ENCODE peak calls at places on chromosomes 12 and 14, in five cellular contexts. One of them, this sample, is unnamed.

GRCh38 chr12:58765076-58765475 is 155.2 kb downstream of the LRIG3 start:
- DNase-seq in endodermal cell: no peak
- DNase-seq in IMR-90: no peak
- DNase-seq in transverse colon: no peak
- DNase-seq in breast epithelium: no peak
- DNase-seq in this sample: no peak

GRCh38 chr12:48668996-48669395 is 13.0 kb downstream of the KANSL2 start:
- DNase-seq in endodermal cell: no peak
- DNase-seq in IMR-90: no peak
- DNase-seq in transverse colon: no peak
- DNase-seq in breast epithelium: no peak
- DNase-seq in this sample: no peak

GRCh38 chr12:130508847-130509246 is 171.2 kb downstream of the PIWIL1 start:
- DNase-seq in endodermal cell: no peak
- DNase-seq in IMR-90: no peak
- DNase-seq in transverse colon: no peak
- DNase-seq in breast epithelium: no peak
- DNase-seq in this sample: no peak

GRCh38 chr14:91363776-91364523 is 53.7 kb downstream of the CCDC88C start:
- DNase-seq in endodermal cell: peak; percentile 57
- DNase-seq in IMR-90: no peak
- DNase-seq in transverse colon: peak; percentile 55
- DNase-seq in breast epithelium: no peak
- DNase-seq in this sample: no peak

GRCh38 chr14:99726538-99727095 is 42.5 kb downstream of the CYP46A1 start:
- DNase-seq in endodermal cell: peak; percentile 40
- DNase-seq in IMR-90: no peak
- DNase-seq in transverse colon: no peak
- DNase-seq in breast epithelium: no peak
- DNase-seq in this sample: no peak

GRCh38 chr14:49892301-49892635 is 614 bp upstream of the ARF6 start:
- DNase-seq in endodermal cell: no peak
- DNase-seq in IMR-90: peak; percentile 82
- DNase-seq in transverse colon: peak; percentile 73
- DNase-seq in breast epithelium: peak; percentile 75
- DNase-seq in this sample: no peak

GRCh38 chr12:121618659-121619233 is 7.6 kb upstream of the ORAI1 start:
- DNase-seq in endodermal cell: no peak
- DNase-seq in IMR-90: no peak
- DNase-seq in transverse colon: no peak
- DNase-seq in breast epithelium: no peak
- DNase-seq in this sample: no peak

GRCh38 chr14:90336401-90336800 is 4.7 kb upstream of the NRDE2 start:
- DNase-seq in endodermal cell: no peak
- DNase-seq in IMR-90: no peak
- DNase-seq in transverse colon: no peak
- DNase-seq in breast epithelium: no peak
- DNase-seq in this sample: no peak

GRCh38 chr12:4626543-4626942 is 22.3 kb downstream of the AKAP3 start:
- DNase-seq in endodermal cell: no peak
- DNase-seq in IMR-90: no peak
- DNase-seq in transverse colon: no peak
- DNase-seq in breast epithelium: no peak
- DNase-seq in this sample: no peak

GRCh38 chr12:67728296-67728666 is 79.7 kb downstream of the DYRK2 start:
- DNase-seq in endodermal cell: no peak
- DNase-seq in IMR-90: no peak
- DNase-seq in transverse colon: no peak
- DNase-seq in breast epithelium: no peak
- DNase-seq in this sample: no peak

GRCh38 chr14:77761205-77761931 is 412 bp upstream of the SNW1 start:
- DNase-seq in endodermal cell: peak; percentile 74
- DNase-seq in IMR-90: peak; percentile 36
- DNase-seq in transverse colon: peak; percentile 13
- DNase-seq in breast epithelium: no peak
- DNase-seq in this sample: peak; percentile 43

GRCh38 chr12:74538491-74539258 is 1.0 kb downstream of the ATXN7L3B start:
- DNase-seq in endodermal cell: no peak
- DNase-seq in IMR-90: no peak
- DNase-seq in transverse colon: no peak
- DNase-seq in breast epithelium: no peak
- DNase-seq in this sample: no peak

GRCh38 chr14:26444745-26445144 is 153.1 kb downstream of the NOVA1 start:
- DNase-seq in endodermal cell: peak; percentile 59
- DNase-seq in IMR-90: peak; percentile 9
- DNase-seq in transverse colon: no peak
- DNase-seq in breast epithelium: no peak
- DNase-seq in this sample: no peak

GRCh38 chr12:58425481-58426392 is 484.4 kb downstream of the ATP23 start:
- DNase-seq in endodermal cell: peak; percentile 88
- DNase-seq in IMR-90: peak; percentile 94
- DNase-seq in transverse colon: peak; percentile 31
- DNase-seq in breast epithelium: no peak
- DNase-seq in this sample: peak; percentile 53

GRCh38 chr12:133130808-133131128 is 341 bp downstream of the ZNF10 start:
- DNase-seq in endodermal cell: no peak
- DNase-seq in IMR-90: no peak
- DNase-seq in transverse colon: peak; percentile 45
- DNase-seq in breast epithelium: peak; percentile 25
- DNase-seq in this sample: no peak

GRCh38 chr14:36509056-36509917 is 10.7 kb downstream of the NKX2-1 start:
- DNase-seq in endodermal cell: peak; percentile 49
- DNase-seq in IMR-90: no peak
- DNase-seq in transverse colon: no peak
- DNase-seq in breast epithelium: no peak
- DNase-seq in this sample: no peak

GRCh38 chr12:28035483-28035882 is 63.0 kb upstream of the PTHLH start:
- DNase-seq in endodermal cell: no peak
- DNase-seq in IMR-90: peak; percentile 87
- DNase-seq in transverse colon: no peak
- DNase-seq in breast epithelium: no peak
- DNase-seq in this sample: no peak

GRCh38 chr14:58535084-58535483 is 102.7 kb upstream of the DACT1 start:
- DNase-seq in endodermal cell: no peak
- DNase-seq in IMR-90: peak; percentile 12
- DNase-seq in transverse colon: no peak
- DNase-seq in breast epithelium: no peak
- DNase-seq in this sample: no peak

GRCh38 chr12:51721281-51721940 is 127.1 kb downstream of the FIGNL2 start:
- DNase-seq in endodermal cell: peak; percentile 92
- DNase-seq in IMR-90: peak; percentile 36
- DNase-seq in transverse colon: no peak
- DNase-seq in breast epithelium: no peak
- DNase-seq in this sample: no peak

GRCh38 chr14:105199093-105199492 is 18.0 kb upstream of the NUDT14 start:
- DNase-seq in endodermal cell: no peak
- DNase-seq in IMR-90: peak; percentile 19
- DNase-seq in transverse colon: no peak
- DNase-seq in breast epithelium: no peak
- DNase-seq in this sample: peak; percentile 43

GRCh38 chr12:10304161-10304574 is 3.5 kb upstream of the KLRD1 start:
- DNase-seq in endodermal cell: no peak
- DNase-seq in IMR-90: peak; percentile 87
- DNase-seq in transverse colon: no peak
- DNase-seq in breast epithelium: no peak
- DNase-seq in this sample: no peak

GRCh38 chr14:104554088-104554607 is 25.4 kb upstream of the C14orf180 start:
- DNase-seq in endodermal cell: peak; percentile 38
- DNase-seq in IMR-90: no peak
- DNase-seq in transverse colon: no peak
- DNase-seq in breast epithelium: no peak
- DNase-seq in this sample: no peak

GRCh38 chr14:55577229-55577628 is 2.8 kb upstream of the KTN1 start:
- DNase-seq in endodermal cell: no peak
- DNase-seq in IMR-90: no peak
- DNase-seq in transverse colon: no peak
- DNase-seq in breast epithelium: no peak
- DNase-seq in this sample: peak; percentile 63

GRCh38 chr14:71429900-71430299 is 502.3 kb upstream of the RGS6 start:
- DNase-seq in endodermal cell: no peak
- DNase-seq in IMR-90: no peak
- DNase-seq in transverse colon: no peak
- DNase-seq in breast epithelium: no peak
- DNase-seq in this sample: no peak

GRCh38 chr12:67704071-67704470 is 55.5 kb downstream of the DYRK2 start:
- DNase-seq in endodermal cell: no peak
- DNase-seq in IMR-90: no peak
- DNase-seq in transverse colon: no peak
- DNase-seq in breast epithelium: no peak
- DNase-seq in this sample: no peak

GRCh38 chr12:19988457-19988856 is 379.9 kb upstream of the PDE3A start:
- DNase-seq in endodermal cell: no peak
- DNase-seq in IMR-90: no peak
- DNase-seq in transverse colon: no peak
- DNase-seq in breast epithelium: no peak
- DNase-seq in this sample: no peak

GRCh38 chr12:110020956-110021355 is 21.7 kb downstream of the ANKRD13A start:
- DNase-seq in endodermal cell: no peak
- DNase-seq in IMR-90: no peak
- DNase-seq in transverse colon: no peak
- DNase-seq in breast epithelium: no peak
- DNase-seq in this sample: no peak

GRCh38 chr12:46461907-46462605 is 89.5 kb upstream of the SLC38A2 start:
- DNase-seq in endodermal cell: no peak
- DNase-seq in IMR-90: no peak
- DNase-seq in transverse colon: no peak
- DNase-seq in breast epithelium: no peak
- DNase-seq in this sample: no peak

GRCh38 chr12:93572712-93573551 is 457 bp downstream of the SOCS2 start:
- DNase-seq in endodermal cell: peak; percentile 89
- DNase-seq in IMR-90: peak; percentile 23
- DNase-seq in transverse colon: peak; percentile 41
- DNase-seq in breast epithelium: no peak
- DNase-seq in this sample: no peak

GRCh38 chr14:103561381-103562134 is 899 bp downstream of the BAG5 start:
- DNase-seq in endodermal cell: peak; percentile 78
- DNase-seq in IMR-90: peak; percentile 49
- DNase-seq in transverse colon: no peak
- DNase-seq in breast epithelium: no peak
- DNase-seq in this sample: peak; percentile 72

GRCh38 chr12:116406529-116406928 is 129.0 kb upstream of the MED13L start:
- DNase-seq in endodermal cell: peak; percentile 91
- DNase-seq in IMR-90: peak; percentile 55
- DNase-seq in transverse colon: peak; percentile 69
- DNase-seq in breast epithelium: peak; percentile 85
- DNase-seq in this sample: peak; percentile 74
- TF ChIP-seq CTCF in endodermal cell: peak; percentile 52
- TF ChIP-seq CTCF in IMR-90: no peak
- TF ChIP-seq CTCF in transverse colon: no peak
- TF ChIP-seq CTCF in breast epithelium: peak; percentile 20
- TF ChIP-seq CTCF in this sample: no peak

DNA sequence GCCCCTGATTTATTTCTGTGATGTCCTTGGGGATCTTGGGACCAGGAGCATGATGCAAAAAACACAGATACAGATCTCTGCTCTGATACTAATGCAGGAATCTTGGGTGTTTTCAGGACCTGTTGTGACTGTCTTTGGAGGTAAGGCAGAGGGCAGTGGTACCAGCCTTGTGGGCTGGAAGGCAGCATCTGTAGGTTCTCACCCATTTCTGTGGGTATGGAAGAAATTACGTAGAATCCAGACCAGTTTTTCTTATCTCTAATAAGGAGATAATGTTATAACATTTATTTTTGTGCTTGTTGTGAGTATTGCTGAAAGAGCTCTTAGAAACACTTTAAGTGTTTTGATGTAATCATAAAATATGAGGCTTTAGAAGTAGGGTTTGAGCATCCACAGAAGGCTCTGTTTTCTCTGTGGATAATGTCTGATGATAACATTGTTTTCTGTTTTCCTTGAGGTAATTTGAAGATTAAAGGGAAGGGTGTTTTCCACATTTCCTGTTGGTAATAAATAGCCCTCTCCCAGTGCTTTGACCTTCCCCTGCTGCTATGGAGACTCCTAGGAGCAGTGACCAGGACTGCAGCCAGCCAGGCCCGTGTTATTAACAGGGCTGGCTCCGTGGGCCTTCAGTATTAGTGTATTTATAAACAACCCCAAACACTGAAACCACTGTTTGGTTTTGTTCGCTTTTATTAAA is 9.4 kb upstream of the DCP1B start:
- DNase-seq in endodermal cell: peak; percentile 56
- DNase-seq in IMR-90: peak; percentile 20
- DNase-seq in transverse colon: no peak
- DNase-seq in breast epithelium: no peak
- DNase-seq in this sample: no peak
- TF ChIP-seq CTCF in endodermal cell: peak; percentile 53
- TF ChIP-seq CTCF in IMR-90: no peak
- TF ChIP-seq CTCF in transverse colon: no peak
- TF ChIP-seq CTCF in breast epithelium: no peak
- TF ChIP-seq CTCF in this sample: no peak

DNA sequence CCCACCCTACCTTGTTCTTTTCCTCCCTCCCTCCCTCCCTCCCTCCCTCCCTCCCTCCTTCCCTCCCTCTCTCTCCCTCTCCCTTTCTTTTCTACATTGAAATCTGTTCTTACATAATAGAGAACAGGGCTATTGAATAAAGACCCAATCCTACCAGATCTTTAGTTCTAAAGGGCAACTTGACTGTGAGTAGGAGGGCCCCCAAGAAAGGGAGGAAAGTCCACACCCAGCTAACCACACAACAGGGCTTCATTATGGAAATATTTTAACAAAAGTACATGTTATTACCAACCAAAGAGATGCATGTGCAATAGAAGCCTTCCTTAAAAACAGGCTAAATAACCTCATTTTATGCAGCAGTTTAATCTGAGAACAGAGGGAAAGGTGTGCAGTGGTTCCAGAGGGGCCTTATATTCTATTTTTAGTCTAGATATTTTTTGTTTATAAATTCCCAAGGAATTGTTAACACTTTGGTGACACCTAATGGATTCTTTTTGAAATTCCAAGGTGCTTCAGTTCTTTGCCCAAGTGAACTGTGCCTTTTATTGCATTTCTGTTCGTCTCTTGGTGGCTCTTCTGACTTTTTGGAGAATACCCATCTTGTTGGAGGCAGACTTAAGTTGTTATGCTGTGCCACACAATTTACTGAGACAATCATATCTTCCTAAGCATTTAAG is 63.0 kb downstream of the GNS start:
- DNase-seq in endodermal cell: no peak
- DNase-seq in IMR-90: peak; percentile 43
- DNase-seq in transverse colon: no peak
- DNase-seq in breast epithelium: no peak
- DNase-seq in this sample: peak; percentile 37
- TF ChIP-seq CTCF in endodermal cell: peak; percentile 51
- TF ChIP-seq CTCF in IMR-90: peak; percentile 54
- TF ChIP-seq CTCF in transverse colon: no peak
- TF ChIP-seq CTCF in breast epithelium: peak; percentile 19
- TF ChIP-seq CTCF in this sample: peak; percentile 72

GRCh38 chr12:50162225-50162624 is 4.9 kb downstream of the CERS5 start:
- DNase-seq in endodermal cell: no peak
- DNase-seq in IMR-90: peak; percentile 61
- DNase-seq in transverse colon: no peak
- DNase-seq in breast epithelium: no peak
- DNase-seq in this sample: no peak

GRCh38 chr12:50166776-50167025 is 468 bp downstream of the CERS5 start:
- DNase-seq in endodermal cell: no peak
- DNase-seq in IMR-90: no peak
- DNase-seq in transverse colon: no peak
- DNase-seq in breast epithelium: no peak
- DNase-seq in this sample: no peak

GRCh38 chr12:50164963-50165362 is 2.2 kb downstream of the CERS5 start:
- DNase-seq in endodermal cell: no peak
- DNase-seq in IMR-90: no peak
- DNase-seq in transverse colon: no peak
- DNase-seq in breast epithelium: no peak
- DNase-seq in this sample: no peak

GRCh38 chr12:50167026-50167742 is at the start of gene CERS5:
- DNase-seq in endodermal cell: peak; percentile 100
- DNase-seq in IMR-90: peak; percentile 97
- DNase-seq in transverse colon: peak; percentile 99
- DNase-seq in breast epithelium: peak; percentile 99
- DNase-seq in this sample: peak; percentile 92
- TF ChIP-seq CTCF in endodermal cell: peak; percentile 58
- TF ChIP-seq CTCF in IMR-90: no peak
- TF ChIP-seq CTCF in transverse colon: peak; percentile 23
- TF ChIP-seq CTCF in breast epithelium: peak; percentile 55
- TF ChIP-seq CTCF in this sample: peak; percentile 50